ENCODE peak calls at places on chromosomes 16 and 17, in four cellular contexts. U is HL-60, A is GM12878, V is K562. T is an unnamed sample.

GRCh38 chr17:5254903-5255521 is 20.4 kb upstream of the SCIMP start:
- DNase-seq in U (peak; percentile 80), A (no peak), V (no peak), T (no peak)

GRCh38 chr16:47182318-47182717 is 38.6 kb upstream of the NETO2 start:
- DNase-seq in U (no peak), A (no peak), V (no peak), T (no peak)

GRCh38 chr16:56310685-56311084 is 114.7 kb downstream of the AMFR start:
- DNase-seq in U (no peak), A (no peak), V (no peak), T (no peak)

GRCh38 chr16:88454315-88455057 is 1.4 kb downstream of the ZFPM1 start:
- DNase-seq in U (no peak), A (no peak), V (no peak), T (no peak)

GRCh38 chr16:46717692-46718091 is 28.2 kb downstream of the ORC6 start:
- DNase-seq in U (no peak), A (no peak), V (no peak), T (no peak)

GRCh38 chr17:80265205-80266068 is 4.8 kb downstream of the RNF213 start:
- DNase-seq in U (no peak), A (peak; percentile 84), V (no peak), T (no peak)

GRCh38 chr16:79601092-79601977 is 798 bp upstream of the MAF start:
- DNase-seq in U (no peak), A (no peak), V (no peak), T (peak; percentile 5)

GRCh38 chr17:41800601-41801373 is 11.0 kb downstream of the P3H4 start:
- DNase-seq in U (no peak), A (no peak), V (peak; percentile 67), T (no peak)

GRCh38 chr17:81615401-81615930 is 21.4 kb downstream of the NPLOC4 start:
- DNase-seq in U (no peak), A (no peak), V (no peak), T (no peak)

GRCh38 chr17:42675984-42676423 is 790 bp downstream of the PLEKHH3 start:
- DNase-seq in U (no peak), A (no peak), V (peak; percentile 52), T (no peak)

GRCh38 chr17:8304181-8304910 is 5.7 kb upstream of the ARHGEF15 start:
- DNase-seq in U (no peak), A (no peak), V (peak; percentile 71), T (no peak)

GRCh38 chr17:78999947-79000395 is 9.6 kb downstream of the CANT1 start:
- DNase-seq in U (no peak), A (no peak), V (no peak), T (no peak)

GRCh38 chr17:62587554-62587953 is 39.9 kb upstream of the MRC2 start:
- DNase-seq in U (no peak), A (no peak), V (no peak), T (no peak)

GRCh38 chr17:915416-916201 is 64.0 kb downstream of the NXN start:
- DNase-seq in U (peak; percentile 83), A (no peak), V (no peak), T (no peak)

GRCh38 chr17:7043195-7043543 is 723 bp downstream of the SLC16A11 start:
- DNase-seq in U (no peak), A (no peak), V (no peak), T (no peak)

GRCh38 chr16:75621170-75621477 is 2.0 kb downstream of the ADAT1 start:
- DNase-seq in U (peak; percentile 22), A (no peak), V (peak; percentile 78), T (no peak)

GRCh38 chr16:70432800-70433455 is 6.0 kb downstream of the ST3GAL2 start:
- DNase-seq in U (peak; percentile 51), A (no peak), V (no peak), T (no peak)

GRCh38 chr17:78838574-78839005 is 2.0 kb downstream of the USP36 start:
- DNase-seq in U (no peak), A (no peak), V (no peak), T (no peak)

GRCh38 chr17:80456465-80457235 is 19.8 kb downstream of the NPTX1 start:
- DNase-seq in U (peak; percentile 19), A (no peak), V (peak; percentile 71), T (no peak)

GRCh38 chr17:31415004-31415454 is 23.6 kb downstream of the RAB11FIP4 start:
- DNase-seq in U (peak; percentile 81), A (no peak), V (no peak), T (no peak)

GRCh38 chr16:67924140-67924906 is 7.3 kb downstream of the CTRL start:
- DNase-seq in U (no peak), A (no peak), V (no peak), T (no peak)

GRCh38 chr16:67923414-67924127 is 8.1 kb downstream of the CTRL start:
- DNase-seq in U (no peak), A (no peak), V (no peak), T (no peak)

GRCh38 chr16:67922221-67922620 is 9.4 kb downstream of the CTRL start:
- DNase-seq in U (no peak), A (no peak), V (peak; percentile 75), T (no peak)

GRCh38 chr16:67919618-67920210 is 11.9 kb downstream of the CTRL start:
- DNase-seq in U (peak; percentile 32), A (no peak), V (no peak), T (no peak)

GRCh38 chr16:67922740-67923139 is 8.9 kb downstream of the CTRL start:
- DNase-seq in U (peak; percentile 70), A (no peak), V (no peak), T (no peak)
- TF ChIP-seq SPI1 in U (peak; percentile 32), A (no peak), V (no peak), T (no peak)

GRCh38 chr17:50101346-50102163 is 6.4 kb downstream of the PDK2 start:
- DNase-seq in U (no peak), A (no peak), V (peak; percentile 72), T (no peak)
- TF ChIP-seq SPI1 in U (no peak), A (no peak), V (no peak), T (no peak)

GRCh38 chr17:49700956-49701355 is 6.8 kb downstream of the SLC35B1 start:
- DNase-seq in U (no peak), A (no peak), V (no peak), T (no peak)
- TF ChIP-seq SPI1 in U (no peak), A (no peak), V (no peak), T (no peak)

DNA sequence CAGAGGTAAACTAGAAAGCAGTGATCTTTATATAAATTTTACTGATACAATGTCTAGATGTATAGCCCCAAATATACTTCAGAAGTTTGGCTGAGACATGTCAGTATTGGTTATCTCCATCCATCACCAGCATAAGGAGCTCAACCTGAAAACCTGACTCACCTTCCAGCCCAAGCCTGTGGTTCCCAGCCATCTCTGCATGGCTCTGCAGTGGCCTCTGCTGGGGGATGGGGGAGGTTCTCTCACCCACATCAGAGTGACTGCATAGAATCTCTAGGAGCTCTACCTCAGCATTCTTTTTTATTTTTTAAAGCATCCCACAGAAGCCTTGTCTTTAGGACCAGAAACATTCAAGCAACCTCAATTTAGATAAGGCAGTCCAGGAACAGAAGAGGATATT is 27.3 kb downstream of the USP7 start:
- DNase-seq in U (peak; percentile 45), A (no peak), V (peak; percentile 59), T (no peak)
- TF ChIP-seq SPI1 in U (no peak), A (no peak), V (no peak), T (no peak)

GRCh38 chr17:72561266-72561665 is 440.4 kb downstream of the SOX9 start:
- DNase-seq in U (no peak), A (no peak), V (no peak), T (no peak)

GRCh38 chr17:72560303-72561247 is 439.8 kb downstream of the SOX9 start:
- DNase-seq in U (peak; percentile 36), A (no peak), V (peak; percentile 77), T (peak; percentile 77)

GRCh38 chr17:72563952-72564351 is 443.1 kb downstream of the SOX9 start:
- DNase-seq in U (no peak), A (no peak), V (no peak), T (no peak)

GRCh38 chr17:72561680-72562079 is 440.9 kb downstream of the SOX9 start:
- DNase-seq in U (no peak), A (no peak), V (no peak), T (no peak)

DNA sequence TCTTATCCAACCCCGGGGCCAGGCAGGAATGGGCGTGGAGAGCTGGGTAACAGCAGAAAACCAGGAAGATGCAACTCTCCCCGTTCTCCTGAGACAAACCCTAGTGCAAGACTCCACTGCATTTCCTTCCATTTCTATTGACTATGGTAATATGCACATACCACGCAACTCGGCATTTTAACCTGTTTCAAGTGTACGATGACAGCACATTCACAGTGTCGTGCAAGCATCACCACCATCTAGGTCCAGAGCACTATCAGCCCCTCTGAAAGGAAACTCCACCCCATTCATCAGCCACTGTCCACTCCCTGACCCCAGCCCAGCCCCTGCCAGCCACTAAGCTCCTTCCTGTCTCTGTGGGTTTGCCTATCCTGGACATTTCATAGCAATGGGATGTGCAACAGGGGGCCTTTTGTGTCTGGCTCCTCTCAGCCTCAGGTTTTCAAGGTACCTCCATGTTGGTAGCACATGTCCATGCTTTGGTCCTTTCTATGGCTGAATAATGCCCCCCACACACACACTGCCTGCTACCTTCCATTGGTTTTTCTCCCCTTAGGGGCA is 441.9 kb downstream of the SOX9 start:
- DNase-seq in U (no peak), A (no peak), V (no peak), T (no peak)
- TF ChIP-seq SPI1 in U (no peak), A (no peak), V (no peak), T (no peak)

T was measured in GM12891.